ENCODE peak calls at places on chromosomes 6 and 20, in eight cellular contexts. M is A549, Z is cardiac fibroblast, E is brain microvascular endothelial cell, R is mucosa of descending colon, F is WTC11, Q is AG09319, B is upper lobe of right lung. D is an unnamed sample.

GRCh38 chr6:43972179-43972914 is 154.9 kb downstream of the MRPL14 start:
- DNase-seq in M (no peak), Z (no peak), E (no peak), R (no peak), F (no peak), Q (no peak), B (no peak), D (no peak)

GRCh38 chr6:139852484-139853140 is 478.2 kb upstream of the CITED2 start:
- DNase-seq in M (no peak), Z (peak; percentile 75), E (peak; percentile 56), R (peak; percentile 41), F (no peak), Q (no peak), B (no peak), D (no peak)

GRCh38 chr6:122405417-122405816 is 6.0 kb downstream of the HSF2 start:
- DNase-seq in M (no peak), Z (peak; percentile 31), E (no peak), R (no peak), F (no peak), Q (no peak), B (no peak), D (no peak)

GRCh38 chr6:33704215-33704817 is 7.2 kb downstream of the UQCC2 start:
- DNase-seq in M (no peak), Z (no peak), E (no peak), R (no peak), F (no peak), Q (no peak), B (peak; percentile 63), D (no peak)

GRCh38 chr6:28139860-28140500 is 1.7 kb upstream of the ZKSCAN8 start:
- DNase-seq in M (no peak), Z (no peak), E (no peak), R (no peak), F (no peak), Q (no peak), B (no peak), D (no peak)

GRCh38 chr6:79702701-79703100 is 71.6 kb downstream of the SH3BGRL2 start:
- DNase-seq in M (no peak), Z (no peak), E (no peak), R (no peak), F (no peak), Q (no peak), B (no peak), D (no peak)

GRCh38 chr20:33518071-33518470 is 28.2 kb downstream of the CBFA2T2 start:
- DNase-seq in M (no peak), Z (peak; percentile 68), E (peak; percentile 72), R (no peak), F (no peak), Q (peak; percentile 49), B (peak; percentile 16), D (peak; percentile 36)

GRCh38 chr6:135393289-135393688 is 104.3 kb downstream of the AHI1 start:
- DNase-seq in M (no peak), Z (peak; percentile 7), E (no peak), R (no peak), F (no peak), Q (no peak), B (no peak), D (no peak)

GRCh38 chr20:20184711-20185110 is 132.4 kb downstream of the CFAP61 start:
- DNase-seq in M (no peak), Z (no peak), E (no peak), R (no peak), F (no peak), Q (no peak), B (no peak), D (no peak)

GRCh38 chr6:154156135-154156948 is 117.3 kb downstream of the OPRM1 start:
- DNase-seq in M (peak; percentile 15), Z (peak; percentile 38), E (peak; percentile 47), R (peak; percentile 61), F (peak; percentile 50), Q (no peak), B (peak; percentile 70), D (peak; percentile 52)

GRCh38 chr20:50625986-50626677 is 65.2 kb downstream of the RIPOR3 start:
- DNase-seq in M (peak; percentile 67), Z (peak; percentile 67), E (peak; percentile 34), R (peak; percentile 26), F (peak; percentile 91), Q (no peak), B (no peak), D (peak; percentile 65)
- TF ChIP-seq CTCF in M (peak; percentile 81), Z (peak; percentile 91), E (peak; percentile 85), R (no peak), F (peak; percentile 67), Q (peak; percentile 72), B (peak; percentile 42), D (peak; percentile 72)

GRCh38 chr6:6891074-6891754 is 216.5 kb upstream of the RREB1 start:
- DNase-seq in M (no peak), Z (no peak), E (no peak), R (peak; percentile 74), F (peak; percentile 31), Q (no peak), B (no peak), D (no peak)

GRCh38 chr6:6892706-6893601 is 214.8 kb upstream of the RREB1 start:
- DNase-seq in M (no peak), Z (no peak), E (no peak), R (no peak), F (no peak), Q (no peak), B (no peak), D (no peak)

GRCh38 chr6:6889601-6890000 is 218.2 kb upstream of the RREB1 start:
- DNase-seq in M (no peak), Z (no peak), E (no peak), R (no peak), F (no peak), Q (no peak), B (no peak), D (no peak)

GRCh38 chr6:6891949-6892461 is 215.8 kb upstream of the RREB1 start:
- DNase-seq in M (no peak), Z (peak; percentile 10), E (no peak), R (no peak), F (no peak), Q (no peak), B (no peak), D (no peak)

DNA sequence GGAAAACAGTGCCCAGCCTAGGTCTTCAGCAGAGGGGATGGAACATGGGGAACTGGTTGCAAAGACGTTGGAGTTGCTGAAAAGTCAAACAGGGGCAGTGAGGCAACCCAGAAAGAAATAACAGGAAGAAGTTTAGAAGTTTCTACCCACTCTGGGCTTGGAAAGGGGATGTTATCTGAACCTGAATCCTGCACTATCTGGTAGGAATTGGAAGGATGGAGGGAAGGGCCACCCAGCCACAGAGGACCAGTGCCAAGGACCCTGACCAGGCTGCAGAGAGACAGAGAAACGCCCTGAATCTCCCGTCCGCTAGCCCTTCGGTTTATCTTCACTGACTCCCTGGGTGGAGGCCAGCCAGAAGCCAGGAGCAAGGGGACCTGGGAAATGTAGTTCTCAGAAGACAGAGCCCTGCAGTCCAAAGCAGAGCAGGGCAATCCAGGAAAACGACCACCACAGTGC is 217.3 kb upstream of the RREB1 start:
- DNase-seq in M (no peak), Z (peak; percentile 9), E (peak; percentile 8), R (peak; percentile 66), F (peak; percentile 47), Q (no peak), B (no peak), D (no peak)
- TF ChIP-seq CTCF in M (no peak), Z (no peak), E (no peak), R (no peak), F (no peak), Q (no peak), B (no peak), D (no peak)

GRCh38 chr20:39069976-39070375 is 107.8 kb downstream of the DHX35 start:
- DNase-seq in M (no peak), Z (no peak), E (no peak), R (no peak), F (no peak), Q (no peak), B (no peak), D (no peak)
- TF ChIP-seq CTCF in M (no peak), Z (no peak), E (no peak), R (no peak), F (no peak), Q (no peak), B (no peak), D (no peak)

DNA sequence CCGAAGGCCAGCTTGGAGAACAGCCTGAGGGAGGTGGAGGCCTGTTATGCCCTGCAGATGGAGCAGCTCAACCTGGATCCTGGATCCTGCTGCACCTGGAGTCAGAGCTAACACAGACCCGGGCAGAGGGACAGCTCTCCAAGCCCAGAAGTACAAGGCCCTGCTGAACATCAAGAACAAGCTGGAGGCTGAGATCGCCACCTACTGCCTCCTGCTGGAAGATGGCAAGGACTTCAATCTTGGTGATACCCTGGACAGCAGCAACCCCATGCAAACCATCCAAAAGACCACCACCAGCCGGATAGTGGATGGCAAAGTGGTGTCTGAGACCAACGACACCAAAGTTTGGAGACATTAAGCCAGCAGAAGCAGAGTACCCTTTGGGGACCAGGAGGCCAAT is 223.5 kb upstream of the ID4 start:
- DNase-seq in M (no peak), Z (peak; percentile 0), E (no peak), R (no peak), F (peak; percentile 39), Q (no peak), B (no peak), D (no peak)
- TF ChIP-seq CTCF in M (no peak), Z (no peak), E (no peak), R (no peak), F (no peak), Q (no peak), B (no peak), D (no peak)

GRCh38 chr6:45116714-45117410 is 211.3 kb upstream of the RUNX2 start:
- DNase-seq in M (no peak), Z (peak; percentile 88), E (peak; percentile 60), R (no peak), F (no peak), Q (peak; percentile 27), B (no peak), D (no peak)
- TF ChIP-seq CTCF in M (no peak), Z (no peak), E (no peak), R (no peak), F (no peak), Q (no peak), B (no peak), D (no peak)